ENCODE peak calls at places on chromosomes 2 and 18, in six cellular contexts. J is breast epithelium, W is suprapubic skin, F is heart left ventricle, D is stomach, Q is body of pancreas. X is an unnamed sample. For H3K27me3, the result is how much of the 10 kb centered on the place peaks cover.

GRCh38 chr18:76339246-76339620 is 155.8 kb downstream of the ZNF516 start:
- DNase-seq in Q (no peak), F (no peak), J (no peak), W (no peak), D (no peak), X (no peak)

GRCh38 chr2:152573168-152573567 is 144.1 kb downstream of the PRPF40A start:
- DNase-seq in J (no peak), W (no peak), D (no peak), F (no peak), Q (no peak), X (no peak)

GRCh38 chr2:12334289-12335003 is 382.3 kb upstream of the TRIB2 start:
- DNase-seq in J (no peak), F (no peak), Q (no peak), D (no peak), W (no peak), X (peak)

GRCh38 chr2:164697688-164698290 is 76.5 kb upstream of the GRB14 start:
- DNase-seq in Q (no peak), D (no peak), F (no peak), W (no peak), J (no peak), X (no peak)

GRCh38 chr2:55142518-55142917 is 89.6 kb downstream of the CLHC1 start:
- DNase-seq in D (no peak), Q (no peak), J (no peak), W (no peak), F (no peak), X (no peak)

GRCh38 chr2:130823171-130823885 is 13.4 kb upstream of the ARHGEF4 start:
- DNase-seq in Q (no peak), J (no peak), W (no peak), F (no peak), D (no peak), X (no peak)

GRCh38 chr2:222671259-222672067 is at the start of gene MOGAT1:
- DNase-seq in J (no peak), F (peak), W (no peak), Q (peak), D (peak), X (no peak)

GRCh38 chr18:41703744-41704530 is 251.1 kb upstream of the PIK3C3 start:
- DNase-seq in W (no peak), J (no peak), D (no peak), Q (no peak), F (no peak), X (no peak)

GRCh38 chr2:46145840-46146239 is 151.4 kb upstream of the EPAS1 start:
- DNase-seq in D (no peak), Q (no peak), F (no peak), J (no peak), W (peak), X (no peak)

GRCh38 chr2:158189526-158189925 is 87.8 kb downstream of the UPP2 start:
- DNase-seq in F (no peak), Q (no peak), D (no peak), J (no peak), W (no peak), X (no peak)

GRCh38 chr2:39875182-39875913 is 96.3 kb upstream of the THUMPD2 start:
- DNase-seq in F (no peak), J (no peak), Q (no peak), D (no peak), W (no peak), X (peak)

GRCh38 chr18:23311346-23312103 is 141.6 kb upstream of the RIOK3 start:
- DNase-seq in F (no peak), Q (no peak), D (no peak), W (no peak), J (no peak), X (peak)

GRCh38 chr18:59870623-59871130 is 29.1 kb upstream of the PMAIP1 start:
- DNase-seq in Q (no peak), D (no peak), W (no peak), J (no peak), F (no peak), X (no peak)

GRCh38 chr2:95261602-95262001 is 12.6 kb upstream of the PROM2 start:
- DNase-seq in W (no peak), Q (no peak), F (no peak), D (peak), J (no peak), X (no peak)

GRCh38 chr2:152200562-152201465 is 25.3 kb upstream of the STAM2 start:
- DNase-seq in F (peak), W (peak), J (peak), D (peak), Q (peak), X (peak)

GRCh38 chr18:68660355-68661183 is 54.3 kb downstream of the TMX3 start:
- DNase-seq in D (no peak), W (no peak), F (no peak), J (no peak), Q (no peak), X (no peak)

GRCh38 chr2:86806059-86806857 is 15.5 kb upstream of the CD8A start:
- DNase-seq in J (no peak), Q (no peak), F (no peak), D (no peak), W (no peak), X (no peak)

GRCh38 chr18:10041180-10041579 is 127.4 kb downstream of the VAPA start:
- DNase-seq in D (no peak), Q (peak), F (no peak), W (no peak), J (no peak), X (peak)

GRCh38 chr2:9178905-9179571 is 27.6 kb upstream of the ASAP2 start:
- DNase-seq in D (peak), W (no peak), Q (peak), J (peak), F (no peak), X (peak)

GRCh38 chr2:38526195-38526594 is 76.5 kb downstream of the HNRNPLL start:
- DNase-seq in F (no peak), W (no peak), D (no peak), J (no peak), Q (no peak), X (no peak)

GRCh38 chr2:33513480-33513879 is 37.0 kb downstream of the RASGRP3 start:
- DNase-seq in Q (no peak), J (no peak), F (no peak), D (no peak), W (no peak), X (no peak)

GRCh38 chr2:190636362-190636761 is 12.5 kb upstream of the NAB1 start:
- DNase-seq in W (no peak), D (no peak), Q (no peak), F (no peak), J (no peak), X (no peak)

GRCh38 chr2:169718930-169719504 is 14.6 kb upstream of the KLHL23 start:
- DNase-seq in W (no peak), F (no peak), D (no peak), Q (no peak), J (no peak), X (no peak)

GRCh38 chr2:102076512-102076911 is 66.0 kb upstream of the IL1R1 start:
- DNase-seq in D (no peak), J (no peak), W (no peak), F (no peak), Q (no peak), X (no peak)

GRCh38 chr2:187466129-187466792 is 18.2 kb upstream of the CALCRL start:
- DNase-seq in W (no peak), J (no peak), Q (no peak), F (no peak), D (no peak), X (no peak)

GRCh38 chr2:128454980-128455709 is 136.5 kb upstream of the HS6ST1 start:
- DNase-seq in J (no peak), Q (peak), W (peak), F (no peak), D (peak), X (peak)

GRCh38 chr2:233436191-233436581 is 81.9 kb downstream of the DGKD start:
- DNase-seq in F (no peak), D (peak), J (no peak), Q (no peak), W (peak), X (no peak)

GRCh38 chr18:59357928-59358327 is 1.1 kb downstream of the LMAN1 start:
- DNase-seq in D (no peak), W (no peak), F (no peak), J (no peak), Q (peak), X (no peak)

GRCh38 chr2:54584598-54584997 is 128.5 kb downstream of the SPTBN1 start:
- DNase-seq in J (no peak), Q (no peak), F (no peak), D (no peak), W (no peak), X (no peak)

GRCh38 chr2:231673348-231673770 is 35.0 kb upstream of the PTMA start:
- DNase-seq in D (peak), J (no peak), Q (no peak), F (peak), W (no peak), X (peak)

GRCh38 chr2:231679131-231679530 is 29.2 kb upstream of the PTMA start:
- DNase-seq in W (no peak), F (no peak), J (no peak), Q (no peak), D (no peak), X (no peak)

GRCh38 chr2:231677632-231678104 is 30.7 kb upstream of the PTMA start:
- DNase-seq in Q (peak), W (no peak), F (peak), D (peak), J (peak), X (peak)

GRCh38 chr2:231674587-231675334 is 33.6 kb upstream of the PTMA start:
- DNase-seq in D (peak), F (peak), W (no peak), Q (peak), J (no peak), X (peak)

GRCh38 chr2:231676243-231676642 is 32.1 kb upstream of the PTMA start:
- DNase-seq in Q (no peak), J (no peak), D (no peak), W (no peak), F (no peak), X (no peak)
- TF ChIP-seq POLR2A in Q (no peak), J (no peak), D (no peak), W (no peak), F (no peak), X (no peak)

DNA sequence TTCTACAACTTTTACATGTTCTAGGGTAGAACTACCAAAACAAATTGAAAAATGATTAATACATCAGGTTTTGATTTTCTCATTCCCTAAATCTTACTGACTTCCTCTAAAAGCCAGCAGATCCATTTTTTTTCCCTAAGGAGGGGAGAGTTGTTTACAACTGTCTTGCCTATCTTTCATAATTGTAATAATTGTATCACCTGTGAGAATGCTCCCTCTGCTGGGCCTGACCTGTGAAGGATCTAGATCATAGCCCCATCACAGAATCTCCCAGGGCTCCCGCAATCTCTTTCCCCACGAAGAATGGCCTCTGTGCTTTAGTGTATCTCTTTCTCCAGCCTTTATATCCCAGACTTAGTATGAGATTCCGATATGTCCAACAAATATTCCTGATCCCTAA is 9.1 kb downstream of the LOXL3 start:
- DNase-seq in F (no peak), J (no peak), Q (no peak), W (no peak), D (no peak), X (no peak)
- TF ChIP-seq CTCF in F (no peak), J (no peak), Q (no peak), W (no peak), D (no peak), X (no peak)

DNA sequence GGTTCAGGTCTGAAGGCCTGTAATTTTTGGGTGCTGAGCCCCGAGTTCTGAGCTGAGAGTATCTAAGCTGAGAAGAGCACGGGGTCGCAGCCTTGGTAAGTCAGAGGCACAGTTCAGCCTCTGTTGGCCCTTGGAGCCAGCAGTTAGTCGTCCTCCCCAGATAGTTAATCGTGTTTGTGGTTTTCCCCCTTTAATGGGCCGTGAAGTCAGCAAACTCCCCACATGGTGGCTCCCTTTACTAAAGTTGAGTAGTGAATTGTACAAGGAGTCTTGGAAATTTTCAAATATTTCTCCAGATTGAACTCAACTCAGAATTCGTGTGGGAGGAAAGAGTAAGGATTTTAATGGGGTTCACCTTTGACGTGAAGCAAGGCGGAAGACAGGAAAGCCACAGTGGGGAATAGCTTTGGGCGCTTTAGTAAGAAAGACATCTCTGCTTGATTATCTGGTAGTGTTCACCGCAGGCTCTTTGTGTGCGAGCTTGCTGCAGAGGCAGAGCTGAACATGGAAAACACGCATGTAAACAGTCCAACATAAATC is 2.4 kb upstream of the ADCYAP1 start:
- DNase-seq in J (no peak), D (no peak), W (no peak), Q (no peak), F (no peak), X (no peak)
- H3K27me3 ChIP-seq in J (half or more), D (half or more), W (half or more), Q (under half), F (half or more), X (under half)

DNA sequence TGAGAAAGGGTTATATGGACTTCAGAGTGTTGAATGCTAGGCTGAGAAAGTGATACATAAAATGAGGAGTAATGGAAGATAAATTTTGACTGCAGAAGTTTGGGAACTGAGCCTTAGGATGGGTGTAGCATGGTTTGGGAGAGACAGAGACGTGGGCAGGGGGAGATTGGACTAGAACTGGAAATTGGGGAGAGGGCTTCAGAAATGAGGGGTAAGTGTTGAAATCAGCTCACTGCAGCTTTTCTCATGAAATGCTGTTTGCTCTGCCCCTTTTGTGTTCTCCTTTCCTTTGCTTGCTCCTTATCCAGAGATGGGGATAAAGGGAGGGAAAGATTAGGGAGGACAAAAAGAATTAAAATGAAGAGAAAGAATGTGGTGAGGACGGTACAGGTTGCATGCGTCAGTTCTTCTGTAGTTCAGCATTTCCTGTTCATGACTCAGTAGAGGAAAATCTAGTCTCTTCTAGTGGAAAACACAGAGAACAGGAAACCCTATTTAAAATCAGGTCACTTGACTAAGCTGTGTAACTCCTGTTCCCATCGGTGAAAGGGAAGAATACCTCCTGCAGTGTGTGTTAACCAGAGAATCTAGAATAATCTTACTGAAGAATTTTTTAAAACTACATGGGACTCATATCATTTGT is 105.6 kb downstream of the CRIM1 start:
- DNase-seq in F (no peak), Q (no peak), J (no peak), D (no peak), W (no peak), X (no peak)
- TF ChIP-seq POLR2A in F (no peak), Q (no peak), J (no peak), D (no peak), W (no peak), X (peak)

DNA sequence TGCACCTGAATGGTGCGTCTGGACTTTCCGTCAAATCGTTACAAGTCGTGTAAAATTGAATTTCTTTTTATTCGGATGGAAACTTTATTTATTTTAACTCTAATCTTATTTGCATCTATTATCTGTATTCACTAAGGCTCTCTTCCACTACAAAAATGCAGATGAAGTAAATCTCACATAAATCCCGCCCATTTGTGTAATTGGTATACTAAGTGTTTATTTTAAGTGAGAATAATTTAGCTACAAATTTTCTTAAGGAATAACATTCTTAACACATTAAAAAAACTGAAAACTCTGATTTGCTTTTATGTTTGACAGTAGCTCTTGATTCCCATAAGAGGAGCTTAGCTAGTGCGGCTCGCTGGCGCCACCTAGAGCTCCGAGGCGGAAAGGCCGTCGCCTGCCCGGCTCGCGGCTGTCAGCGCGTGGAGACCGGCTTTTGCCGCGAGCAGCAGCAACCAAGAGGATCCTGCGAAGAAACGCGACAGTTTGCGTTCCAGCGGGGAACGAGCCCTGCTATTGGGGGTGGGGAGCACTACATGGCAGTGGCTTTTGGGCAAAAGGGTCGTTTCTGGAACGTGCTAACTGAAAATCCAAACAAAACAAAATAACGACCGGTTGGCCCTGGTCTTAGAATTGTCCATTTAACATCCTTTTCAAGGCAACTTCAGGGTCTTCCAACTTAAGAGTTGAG is 6.7 kb downstream of the SP9 start:
- DNase-seq in Q (peak), J (peak), F (peak), W (peak), D (peak), X (peak)
- TF ChIP-seq CTCF in Q (peak), J (peak), F (peak), W (peak), D (peak), X (peak)

DNA sequence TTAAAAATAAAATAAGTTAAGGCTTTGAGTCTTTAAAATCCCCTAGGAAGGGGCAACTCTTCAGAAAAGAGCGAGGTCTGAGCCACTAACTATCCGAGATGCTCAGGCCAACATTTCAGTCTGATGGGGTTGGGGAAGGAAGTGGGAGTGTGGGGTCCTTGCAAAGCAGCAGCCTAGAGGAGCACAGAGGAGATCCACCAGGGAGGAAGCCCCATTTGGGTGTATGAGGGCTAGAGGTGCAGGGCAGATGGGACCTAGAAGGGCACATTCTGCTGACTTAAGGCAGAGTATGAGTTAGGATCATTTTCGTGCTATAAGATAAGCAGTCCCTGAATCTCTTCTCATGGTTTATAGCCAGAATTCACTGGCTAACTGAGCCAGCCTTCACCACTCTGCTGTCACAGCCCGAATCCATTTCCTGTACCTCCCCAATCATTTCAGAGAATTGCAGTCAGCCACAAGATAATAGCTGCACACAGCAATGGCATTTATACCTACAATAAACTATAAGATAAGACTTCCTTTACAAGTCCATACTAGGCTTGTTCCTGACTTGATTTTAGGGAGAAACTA is 37.0 kb downstream of the MRPL30 start:
- DNase-seq in J (no peak), D (no peak), Q (no peak), F (no peak), W (no peak), X (no peak)
- H3K27me3 ChIP-seq in J (under half), D (under half), Q (under half), F (under half), W (under half), X (under half)

GRCh38 chr18:5294618-5295230 is 802 bp downstream of the ZBTB14 start:
- DNase-seq in Q (peak), J (no peak), D (peak), F (peak), W (peak), X (peak)

GRCh38 chr18:5297582-5297981 is 2.1 kb upstream of the ZBTB14 start:
- DNase-seq in F (no peak), J (no peak), Q (no peak), D (no peak), W (no peak), X (no peak)

GRCh38 chr18:5295231-5295920 is at the start of gene ZBTB14:
- DNase-seq in D (peak), J (peak), F (peak), Q (peak), W (no peak), X (peak)

GRCh38 chr18:5296706-5297320 is 1.3 kb upstream of the ZBTB14 start:
- DNase-seq in J (peak), W (peak), D (peak), Q (peak), F (peak), X (peak)

DNA sequence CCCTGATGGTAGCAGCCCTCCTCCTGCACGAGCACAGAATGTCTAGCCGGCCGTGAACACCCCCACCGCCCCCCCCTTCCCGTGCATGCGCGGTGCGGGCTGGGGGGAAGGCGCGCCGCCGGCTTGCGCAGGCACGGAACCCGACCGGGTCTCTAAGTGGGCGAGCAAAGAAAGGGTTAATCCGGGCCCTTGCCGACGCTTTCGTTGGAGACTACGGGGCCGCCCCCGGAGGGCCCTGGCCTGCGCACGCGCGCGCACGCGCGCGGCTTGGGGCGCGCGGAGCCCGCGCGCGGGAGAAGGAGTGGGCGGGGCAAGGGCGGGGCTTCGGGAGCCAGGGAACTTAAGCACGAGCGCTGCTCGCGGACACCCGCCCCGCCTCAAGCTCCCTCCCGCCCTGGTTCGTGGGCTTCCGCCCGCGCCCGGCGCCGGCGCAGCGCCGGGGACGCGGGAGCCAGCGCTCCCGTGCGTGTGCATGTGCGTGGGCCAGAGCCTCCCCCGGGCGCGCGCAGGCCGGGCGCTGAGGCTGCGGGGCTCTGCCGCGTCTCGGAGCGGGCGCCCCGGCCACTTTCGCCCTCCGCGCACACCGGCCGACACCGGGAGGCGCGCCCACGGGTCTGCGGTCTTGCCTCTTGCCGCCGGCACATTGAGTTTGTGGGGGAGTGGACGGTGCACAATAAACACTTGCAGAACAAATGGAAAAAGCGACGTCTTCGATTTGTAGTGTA is 617 bp upstream of the ZBTB14 start:
- DNase-seq in Q (peak), W (peak), J (peak), F (peak), D (peak), X (peak)
- TF ChIP-seq POLR2A in Q (peak), W (peak), J (no peak), F (peak), D (no peak), X (peak)